ENCODE peak calls at places on chromosomes 6 and 20, in nine cellular contexts. L is heart left ventricle, Z is mucosa of descending colon, X is psoas muscle, P is GM23338, Q is endodermal cell, W is HCT116, B is stomach, T is ovary. F is an unnamed sample.

GRCh38 chr6:32436995-32437836 is 2.5 kb upstream of the HLA-DRA start:
- DNase-seq in L (no peak), B (no peak), W (no peak), T (no peak), Q (no peak), Z (no peak), X (no peak), P (no peak), F (no peak)

GRCh38 chr6:108798672-108799355 is 49.4 kb upstream of the ARMC2 start:
- DNase-seq in B (peak; percentile 54), P (peak; percentile 27), T (no peak), L (peak; percentile 71), Z (peak; percentile 38), Q (peak; percentile 68), X (peak; percentile 24), W (no peak), F (no peak)

GRCh38 chr6:19368511-19368910 is 468.7 kb upstream of the ID4 start:
- DNase-seq in W (peak; percentile 6), X (no peak), P (no peak), T (no peak), Z (no peak), L (no peak), Q (no peak), B (no peak), F (no peak)

GRCh38 chr6:39301606-39302005 is 12.6 kb downstream of the KCNK17 start:
- DNase-seq in W (peak; percentile 41), L (no peak), B (no peak), X (no peak), P (peak; percentile 90), Z (no peak), Q (peak; percentile 87), T (no peak), F (no peak)

GRCh38 chr6:148999921-149000589 is 253.2 kb downstream of the UST start:
- DNase-seq in Z (peak; percentile 34), W (no peak), B (peak; percentile 38), P (no peak), T (peak; percentile 88), Q (no peak), X (peak; percentile 72), L (peak; percentile 83), F (no peak)

GRCh38 chr6:27812078-27812804 is 100.0 kb downstream of the OR2B2 start:
- DNase-seq in T (no peak), Q (no peak), W (no peak), P (no peak), X (no peak), L (no peak), B (no peak), Z (no peak), F (no peak)

GRCh38 chr6:27254566-27254965 is 7.1 kb downstream of the PRSS16 start:
- DNase-seq in P (no peak), B (no peak), T (no peak), Q (no peak), X (no peak), L (no peak), Z (no peak), W (no peak), F (no peak)

GRCh38 chr6:87099472-87099871 is 4.6 kb upstream of the CGA start:
- DNase-seq in W (no peak), Q (no peak), B (no peak), X (no peak), Z (no peak), P (no peak), L (no peak), T (no peak), F (no peak)

GRCh38 chr6:53858196-53858595 is 63.4 kb downstream of the LRRC1 start:
- DNase-seq in T (no peak), P (no peak), Q (no peak), Z (no peak), L (no peak), W (no peak), X (no peak), B (no peak), F (no peak)

GRCh38 chr6:143232849-143233248 is 172.2 kb downstream of the AIG1 start:
- DNase-seq in L (no peak), T (no peak), X (peak; percentile 17), Z (peak; percentile 56), W (peak; percentile 15), Q (peak; percentile 83), P (peak; percentile 68), B (peak; percentile 30), F (peak; percentile 49)

GRCh38 chr20:50153153-50153499 is 397 bp downstream of the PEDS1 start:
- DNase-seq in W (no peak), X (no peak), Z (no peak), L (no peak), T (no peak), B (no peak), Q (no peak), P (peak; percentile 46), F (no peak)

GRCh38 chr6:78465042-78465634 is 402.2 kb upstream of the IRAK1BP1 start:
- DNase-seq in X (no peak), Q (no peak), W (no peak), Z (no peak), B (no peak), P (no peak), T (no peak), L (no peak), F (no peak)

GRCh38 chr6:130697661-130698535 is 129.3 kb upstream of the SMLR1 start:
- DNase-seq in Z (peak; percentile 71), X (no peak), L (no peak), B (peak; percentile 40), Q (peak; percentile 79), T (peak; percentile 47), W (peak; percentile 49), P (peak; percentile 79), F (peak; percentile 59)

GRCh38 chr6:119620846-119621570 is 271.4 kb upstream of the MAN1A1 start:
- DNase-seq in T (no peak), X (no peak), W (peak; percentile 37), Q (no peak), L (no peak), Z (no peak), P (no peak), B (no peak), F (no peak)

GRCh38 chr20:50919567-50919966 is 11.7 kb downstream of the ADNP start:
- DNase-seq in W (no peak), T (peak; percentile 57), L (no peak), X (peak; percentile 61), Q (no peak), B (peak; percentile 42), Z (no peak), P (no peak), F (no peak)

GRCh38 chr20:60220655-60221054 is 262.4 kb downstream of the CDH26 start:
- DNase-seq in L (no peak), T (no peak), X (no peak), Q (no peak), Z (no peak), B (no peak), P (no peak), W (no peak), F (no peak)

GRCh38 chr20:32007787-32008616 is 2.2 kb upstream of the CCM2L start:
- DNase-seq in P (peak; percentile 90), Z (peak; percentile 10), W (no peak), T (no peak), L (peak; percentile 77), X (peak; percentile 43), Q (peak; percentile 84), B (no peak), F (no peak)

GRCh38 chr6:17102258-17102870 is 514 bp downstream of the STMND1 start:
- DNase-seq in Q (no peak), P (no peak), L (no peak), B (no peak), T (no peak), X (no peak), W (no peak), Z (peak; percentile 49), F (no peak)

DNA sequence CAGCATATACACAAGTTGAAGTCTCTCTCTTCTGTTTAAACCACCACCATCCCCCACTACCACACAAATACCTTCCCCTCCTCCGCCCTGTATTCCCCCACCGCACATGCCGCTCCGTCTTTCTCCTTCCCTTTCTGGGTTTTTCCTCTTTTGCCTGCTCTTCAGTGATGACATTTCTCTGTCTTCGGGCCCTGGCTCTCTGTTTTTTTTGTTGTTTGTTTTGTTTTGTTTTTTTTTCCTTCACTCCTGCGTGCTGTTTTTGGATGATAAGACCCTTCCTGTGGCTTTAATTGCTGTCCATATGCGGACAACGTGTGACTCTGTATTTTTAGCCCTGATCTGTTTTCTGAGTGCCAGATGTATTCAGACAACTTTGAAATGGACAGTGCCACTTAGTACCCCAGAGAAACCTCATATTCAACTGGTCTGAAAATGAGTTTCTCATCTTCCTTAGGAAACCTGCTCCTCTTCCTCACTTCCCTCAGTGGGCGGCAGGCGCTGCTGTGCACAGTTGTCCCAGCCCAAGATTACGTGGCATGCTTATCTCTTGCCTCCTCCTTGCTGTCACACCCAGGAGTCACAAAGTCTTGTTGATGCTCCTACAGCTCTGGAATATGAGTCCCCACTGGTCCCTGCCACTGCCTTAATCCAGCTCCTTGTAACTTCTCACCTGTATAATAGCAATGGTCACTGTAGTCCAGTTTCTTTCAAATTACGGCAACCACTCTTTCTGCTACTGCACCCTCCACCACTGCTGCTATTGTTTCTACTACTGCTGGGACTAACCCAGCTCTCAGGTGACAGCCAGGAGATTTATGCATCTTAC is 8.2 kb downstream of the PPP1R14C start:
- DNase-seq in P (no peak), Q (no peak), X (no peak), T (no peak), Z (peak; percentile 68), W (no peak), L (no peak), B (no peak), F (no peak)
- H3K4me1 ChIP-seq in P (peaks cover 23% of the 10 kb centered on the region), Q (no peaks in the 10 kb centered on the region), X (peaks cover 28% of the 10 kb centered on the region), T (no peaks in the 10 kb centered on the region), Z (peaks cover 8% of the 10 kb centered on the region), W (peaks cover 6% of the 10 kb centered on the region), L (peaks cover 4% of the 10 kb centered on the region), B (no peaks in the 10 kb centered on the region), F (peaks cover 5% of the 10 kb centered on the region)

GRCh38 chr6:99241905-99242534 is 107.5 kb downstream of the FAXC start:
- DNase-seq in X (no peak), W (peak; percentile 38), Q (peak; percentile 85), Z (no peak), T (no peak), P (peak; percentile 74), B (peak; percentile 34), L (no peak), F (no peak)
- TF ChIP-seq CTCF in X (peak; percentile 30), W (peak; percentile 63), Q (peak; percentile 84), Z (no peak), T (no peak), P (peak; percentile 69), B (peak; percentile 17), L (peak; percentile 29), F (peak; percentile 66)

GRCh38 chr6:72623808-72624207 is 1.9 kb downstream of the KCNQ5 start:
- DNase-seq in Z (no peak), W (no peak), B (no peak), X (no peak), T (no peak), L (no peak), Q (no peak), P (no peak), F (no peak)
- H3K4me3 ChIP-seq in Z (no peak overlapping the region), W (no peak overlapping the region), B (no peak overlapping the region), X (peak overlapping the region; percentile 86), T (no peak overlapping the region), L (no peak overlapping the region), Q (no peak overlapping the region), P (peak overlapping the region; percentile 84), F (no peak overlapping the region)

DNA sequence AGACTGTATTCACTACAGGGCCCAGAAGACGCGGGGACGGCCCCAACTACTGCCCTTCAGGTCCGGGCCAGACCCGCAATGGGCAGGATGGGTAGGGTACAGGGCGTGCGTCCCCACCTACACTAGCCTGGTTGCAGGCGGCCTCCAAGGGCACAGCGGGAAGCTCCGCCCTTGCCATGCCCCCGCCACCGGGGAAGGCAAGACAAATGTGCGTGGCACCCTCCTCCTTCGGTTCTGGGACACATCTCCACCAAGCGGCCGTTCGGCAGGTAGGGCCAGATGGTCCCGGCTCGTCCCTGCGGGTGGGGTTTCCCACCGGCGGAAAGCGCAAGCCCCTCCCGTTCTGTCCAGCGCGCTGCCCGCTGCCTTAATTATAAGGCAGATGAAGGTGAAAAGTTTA is 5.6 kb downstream of the NXT1 start:
- DNase-seq in P (peak; percentile 73), T (no peak), L (no peak), B (no peak), Z (no peak), Q (peak; percentile 85), X (no peak), W (no peak), F (no peak)
- H3K4me1 ChIP-seq in P (peaks cover 31% of the 10 kb centered on the region), T (peaks cover 7% of the 10 kb centered on the region), L (peaks cover 8% of the 10 kb centered on the region), B (peaks cover 44% of the 10 kb centered on the region), Z (peaks cover 40% of the 10 kb centered on the region), Q (peaks cover 10% of the 10 kb centered on the region), X (peaks cover 31% of the 10 kb centered on the region), W (peaks cover 42% of the 10 kb centered on the region), F (peaks cover 18% of the 10 kb centered on the region)